ENCODE peak calls at places on chromosomes 5 and 9, in five cellular contexts. P is cerebellum, O is NB4, R is activated gamma-delta T cell treated with Interleukin-2 at 50 U/mL for 16 hours, C is dorsolateral prefrontal cortex. S is an unnamed sample.
A peak's percentile ranks its signal among the peaks of the same experiment; 100 is the strongest.

GRCh38 chr5:122259995-122260394 is 52.0 kb upstream of the SNCAIP start:
- DNase-seq in R (no peak), P (no peak), C (no peak), O (peak; percentile 4), S (no peak)

GRCh38 chr5:57176350-57176857 is 2.5 kb downstream of the GPBP1 start:
- DNase-seq in C (no peak), P (no peak), R (no peak), O (no peak), S (no peak)

GRCh38 chr5:56527174-56527573 is 288.2 kb upstream of the MAP3K1 start:
- DNase-seq in P (no peak), R (no peak), O (no peak), C (no peak), S (no peak)

GRCh38 chr9:127175319-127175715 is 52.9 kb upstream of the ANGPTL2 start:
- DNase-seq in P (no peak), O (no peak), R (no peak), C (no peak), S (no peak)

GRCh38 chr9:114958021-114958846 is 27.8 kb upstream of the TNFSF8 start:
- DNase-seq in C (no peak), R (no peak), O (peak; percentile 96), P (no peak), S (no peak)

GRCh38 chr9:127550751-127551150 is 61.3 kb upstream of the STXBP1 start:
- DNase-seq in C (no peak), P (no peak), O (no peak), R (no peak), S (no peak)

GRCh38 chr9:93217706-93218105 is 33.8 kb downstream of the WNK2 start:
- DNase-seq in C (no peak), P (no peak), O (no peak), R (no peak), S (no peak)

GRCh38 chr9:16555802-16556201 is 314.7 kb downstream of the BNC2 start:
- DNase-seq in P (no peak), R (no peak), C (no peak), O (no peak), S (no peak)

GRCh38 chr5:57442080-57442839 is 40.4 kb downstream of the ACTBL2 start:
- DNase-seq in R (no peak), C (no peak), P (no peak), O (no peak), S (no peak)

GRCh38 chr5:169648725-169649124 is 11.7 kb downstream of the DOCK2 start:
- DNase-seq in O (no peak), R (no peak), C (no peak), P (no peak), S (no peak)

GRCh38 chr9:95055851-95056551 is 261.5 kb downstream of the FANCC start:
- DNase-seq in R (no peak), C (no peak), O (no peak), P (no peak), S (no peak)